ENCODE peak calls at places on chromosomes 11 and 22, in four cellular contexts. I is IMR-90, V is HCT116, D is GM13976. F is an unnamed sample.

GRCh38 chr11:119323532-119324033 is 6.7 kb upstream of the MCAM start:
- DNase-seq in I (peak), V (peak), D (no peak), F (peak)

GRCh38 chr11:34075178-34075820 is 23.8 kb downstream of the CAPRIN1 start:
- DNase-seq in I (peak), V (peak), D (no peak), F (no peak)

GRCh38 chr11:25119416-25119815 is 622.6 kb downstream of the LUZP2 start:
- DNase-seq in I (no peak), V (no peak), D (no peak), F (no peak)

GRCh38 chr22:49736538-49736937 is 91.1 kb downstream of the BRD1 start:
- DNase-seq in I (no peak), V (no peak), D (peak), F (no peak)

GRCh38 chr11:79437981-79438630 is 2.7 kb downstream of the TENM4 start:
- DNase-seq in I (peak), V (no peak), D (peak), F (no peak)

GRCh38 chr11:726278-726915 is 20.4 kb downstream of the EPS8L2 start:
- DNase-seq in I (peak), V (no peak), D (peak), F (no peak)

GRCh38 chr11:101003468-101003867 is 126.1 kb downstream of the PGR start:
- DNase-seq in I (no peak), V (peak), D (no peak), F (no peak)

GRCh38 chr11:60127311-60127811 is 38.9 kb downstream of the MS4A2 start:
- DNase-seq in I (no peak), V (no peak), D (no peak), F (no peak)

GRCh38 chr22:50302564-50302963 is 4.9 kb downstream of the PLXNB2 start:
- DNase-seq in I (no peak), V (no peak), D (no peak), F (no peak)

GRCh38 chr11:73308003-73308962 is at the start of gene ARHGEF17:
- DNase-seq in I (peak), V (peak), D (peak), F (no peak)

GRCh38 chr11:14059491-14059890 is 97.0 kb downstream of the SPON1 start:
- DNase-seq in I (no peak), V (no peak), D (no peak), F (no peak)

GRCh38 chr11:29019960-29020683 is 911.9 kb downstream of the METTL15 start:
- DNase-seq in I (peak), V (peak), D (no peak), F (no peak)

GRCh38 chr11:71488086-71488967 is 35.3 kb downstream of the NADSYN1 start:
- DNase-seq in I (peak), V (no peak), D (peak), F (no peak)

GRCh38 chr11:82521427-82521826 is 212.2 kb downstream of the FAM181B start:
- DNase-seq in I (no peak), V (no peak), D (no peak), F (no peak)

GRCh38 chr22:48376936-48377335 is 1450.7 kb downstream of the BRD1 start:
- DNase-seq in I (no peak), V (no peak), D (no peak), F (no peak)

GRCh38 chr11:133964946-133965632 is 8.3 kb upstream of the IGSF9B start:
- DNase-seq in I (no peak), V (no peak), D (no peak), F (no peak)

GRCh38 chr11:115672999-115673411 is 168.8 kb upstream of the CADM1 start:
- DNase-seq in I (peak), V (no peak), D (no peak), F (no peak)

GRCh38 chr11:74319139-74319538 is 7.7 kb upstream of the P4HA3 start:
- DNase-seq in I (peak), V (no peak), D (no peak), F (no peak)

GRCh38 chr11:57490456-57491248 is 24.9 kb downstream of the SLC43A1 start:
- DNase-seq in I (peak), V (no peak), D (no peak), F (no peak)

GRCh38 chr11:109604506-109604905 is 182.5 kb downstream of the C11orf87 start:
- DNase-seq in I (no peak), V (no peak), D (no peak), F (no peak)

GRCh38 chr22:40345801-40346177 is 511 bp upstream of the ADSL start:
- DNase-seq in I (no peak), V (no peak), D (peak), F (no peak)

GRCh38 chr22:41636467-41636866 is 15.4 kb downstream of the XRCC6 start:
- DNase-seq in I (peak), V (no peak), D (no peak), F (no peak)

GRCh38 chr11:38014405-38014804 is 1416.4 kb upstream of the RAG2 start:
- DNase-seq in I (peak), V (no peak), D (no peak), F (no peak)

GRCh38 chr11:69545976-69546617 is 64.6 kb downstream of the LINC01488 start:
- DNase-seq in I (no peak), V (no peak), D (peak), F (no peak)

GRCh38 chr22:41822289-41823057 is 10.4 kb upstream of the SREBF2 start:
- DNase-seq in I (peak), V (peak), D (peak), F (no peak)

GRCh38 chr22:29272624-29273023 is 4.6 kb downstream of the EWSR1 start:
- DNase-seq in I (no peak), V (no peak), D (no peak), F (no peak)

GRCh38 chr22:26295583-26296126 is 126.4 kb downstream of the SEZ6L start:
- DNase-seq in I (no peak), V (no peak), D (no peak), F (no peak)

GRCh38 chr22:46148885-46149492 is 1.3 kb upstream of the PPARA start:
- DNase-seq in I (no peak), V (no peak), D (no peak), F (no peak)

GRCh38 chr11:1864831-1865665 is 12.2 kb downstream of the LSP1 start:
- DNase-seq in I (no peak), V (no peak), D (no peak), F (no peak)

GRCh38 chr11:102994101-102994500 is 38.6 kb upstream of the MMP13 start:
- DNase-seq in I (peak), V (peak), D (no peak), F (no peak)

GRCh38 chr11:102194983-102195382 is 84.7 kb downstream of the YAP1 start:
- DNase-seq in I (no peak), V (no peak), D (no peak), F (no peak)

GRCh38 chr11:69320756-69321741 is 27.1 kb downstream of the MYEOV start:
- DNase-seq in I (peak), V (no peak), D (no peak), F (no peak)

GRCh38 chr11:47251751-47252150 is 3.1 kb upstream of the ACP2 start:
- DNase-seq in I (no peak), V (no peak), D (no peak), F (no peak)

GRCh38 chr22:48605856-48606255 is 1221.8 kb downstream of the BRD1 start:
- DNase-seq in I (no peak), V (no peak), D (no peak), F (no peak)

GRCh38 chr11:14317659-14318325 is 41.2 kb downstream of the RRAS2 start:
- DNase-seq in I (no peak), V (no peak), D (no peak), F (no peak)

GRCh38 chr11:44286268-44286880 is 23.6 kb downstream of the ALX4 start:
- DNase-seq in I (peak), V (peak), D (peak), F (peak)

GRCh38 chr11:99739464-99740089 is 718.8 kb downstream of the CNTN5 start:
- DNase-seq in I (peak), V (no peak), D (peak), F (no peak)

GRCh38 chr11:78038697-78039313 is 15.7 kb upstream of the KCTD14 start:
- DNase-seq in I (peak), V (no peak), D (no peak), F (no peak)

DNA sequence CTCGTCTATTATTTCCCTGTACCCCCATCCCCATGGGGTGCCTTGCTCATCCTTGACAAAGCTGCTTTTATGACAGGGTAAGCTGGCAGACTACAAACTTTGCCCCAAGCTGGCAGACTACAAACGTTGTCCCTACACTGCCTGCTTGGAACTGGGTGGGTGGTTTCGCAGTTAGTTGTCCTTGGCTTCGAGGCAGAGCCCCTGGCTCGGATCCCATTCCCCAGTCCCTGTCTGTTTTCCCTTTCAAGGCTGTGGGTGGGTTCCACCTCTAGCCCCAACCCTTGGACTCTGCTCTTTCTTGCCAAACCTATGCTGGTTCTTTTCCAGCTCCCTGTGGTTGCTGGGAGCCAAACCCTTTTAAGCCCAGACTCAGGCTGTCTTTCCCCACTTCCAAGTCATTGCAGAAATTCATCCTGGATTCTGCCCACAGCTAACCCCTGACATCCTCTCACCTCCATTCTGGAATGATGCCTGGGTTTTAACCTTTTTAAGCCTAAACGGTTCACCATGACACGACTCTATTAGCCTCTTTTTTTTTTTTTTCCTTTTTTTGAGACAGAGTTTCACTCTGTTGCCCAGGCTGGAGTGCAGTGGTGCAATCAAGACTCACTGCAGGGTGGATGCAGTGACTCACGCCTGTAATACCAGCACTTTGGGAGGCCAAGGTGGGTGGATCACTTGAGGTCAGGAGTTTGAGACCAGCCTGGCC is 9.2 kb upstream of the RBM14 start:
- DNase-seq in I (peak), V (no peak), D (no peak), F (no peak)
- TF ChIP-seq CTCF in I (no peak), V (no peak), D (no peak), F (no peak)

GRCh38 chr22:39207141-39208012 is 37.4 kb downstream of the PDGFB start:
- DNase-seq in I (peak), V (no peak), D (peak), F (no peak)
- TF ChIP-seq CTCF in I (no peak), V (no peak), D (no peak), F (no peak)

DNA sequence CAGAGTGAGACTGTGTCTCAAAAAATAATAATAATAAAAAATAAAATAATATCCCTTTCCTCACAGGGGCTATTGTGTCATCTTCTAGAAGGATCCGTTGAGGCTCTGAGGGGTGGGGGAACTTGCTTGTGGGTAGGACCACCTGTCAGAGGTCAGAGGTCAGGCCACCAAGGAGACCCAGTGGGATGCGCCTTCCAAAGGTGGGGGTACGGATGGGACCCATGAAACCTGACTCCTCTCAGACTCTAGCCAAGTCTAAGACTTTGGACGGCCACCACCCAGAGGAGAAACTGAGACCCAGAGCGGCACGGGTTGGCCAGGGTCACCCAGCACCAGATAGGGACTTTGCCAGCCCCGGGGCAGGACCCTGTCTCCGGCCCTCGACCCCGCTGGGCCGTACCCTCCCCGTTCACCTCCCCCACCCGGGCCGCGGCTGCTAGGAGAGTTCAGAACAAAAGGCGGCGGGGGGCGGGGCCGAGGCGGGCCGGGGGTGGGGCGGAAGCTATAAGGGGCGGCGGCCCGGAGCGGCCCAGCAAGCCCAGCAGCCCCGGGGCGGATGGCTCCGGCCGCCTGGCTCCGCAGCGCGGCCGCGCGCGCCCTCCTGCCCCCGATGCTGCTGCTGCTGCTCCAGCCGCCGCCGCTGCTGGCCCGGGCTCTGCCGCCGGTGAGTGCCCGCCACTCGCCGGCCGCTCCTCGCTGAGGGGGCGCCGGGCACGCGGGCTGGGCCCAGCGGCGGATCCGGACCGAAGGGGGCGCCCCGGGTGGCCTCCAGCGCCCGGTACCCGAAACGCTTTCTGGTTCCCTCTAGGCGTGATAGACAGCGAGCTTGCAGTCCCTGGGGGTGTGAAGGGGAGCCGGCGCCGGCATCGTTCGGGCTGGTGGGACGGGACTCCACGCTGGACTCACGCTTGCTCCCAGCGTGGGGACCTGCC is at the start of gene MMP11:
- DNase-seq in I (no peak), V (no peak), D (peak), F (peak)
- TF ChIP-seq CTCF in I (peak), V (no peak), D (no peak), F (no peak)

DNA sequence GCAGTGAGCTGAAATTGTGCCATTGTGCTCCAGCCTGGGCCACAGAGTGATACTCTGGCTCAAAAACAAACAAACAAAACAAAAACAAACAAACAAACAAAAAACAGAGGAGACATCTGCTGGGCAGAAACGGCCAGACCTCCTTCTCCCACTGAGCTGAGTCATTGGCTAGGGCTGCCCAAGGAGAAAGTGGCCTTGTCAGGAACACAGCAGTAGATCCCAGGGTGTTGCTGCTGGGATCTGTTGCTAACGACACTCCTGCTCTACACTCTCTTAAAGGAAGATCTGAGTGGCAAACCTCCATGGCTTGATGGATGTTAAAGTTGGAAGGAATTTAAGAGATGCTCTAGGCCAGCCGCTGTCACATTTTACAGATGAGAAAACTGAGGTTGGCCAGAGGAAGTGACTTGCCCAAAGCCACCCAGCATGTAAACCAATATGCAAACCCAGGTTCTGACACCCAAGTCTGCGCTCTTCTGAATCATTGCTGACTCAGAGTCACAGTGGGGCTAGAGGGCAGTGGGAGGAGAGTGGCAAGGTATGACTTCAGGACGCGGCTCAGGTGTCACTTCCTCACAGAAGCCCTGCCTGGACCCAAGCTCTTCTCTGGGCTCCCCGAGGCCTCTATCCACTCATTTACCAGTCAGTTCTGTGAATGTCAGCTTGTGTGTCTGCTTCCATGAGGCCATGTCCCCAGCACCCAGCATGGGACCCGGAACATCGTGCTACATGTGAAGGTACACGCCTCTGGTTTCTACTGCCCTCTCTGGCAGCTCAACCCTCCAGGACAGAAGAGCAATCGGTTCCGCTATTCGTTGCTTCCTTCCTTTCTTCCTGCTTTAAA is 11.3 kb upstream of the GDPD5 start:
- DNase-seq in I (peak), V (peak), D (peak), F (peak)
- TF ChIP-seq CTCF in I (no peak), V (no peak), D (no peak), F (no peak)

GRCh38 chr22:19434829-19435580 is 2.7 kb downstream of the MRPL40 start:
- DNase-seq in I (no peak), V (no peak), D (no peak), F (no peak)

GRCh38 chr22:19431641-19432091 is at the start of gene HIRA:
- DNase-seq in I (peak), V (peak), D (peak), F (peak)

GRCh38 chr22:19432092-19432844 is at the start of gene MRPL40:
- DNase-seq in I (peak), V (peak), D (peak), F (peak)

GRCh38 chr22:19429950-19430889 is 1.3 kb downstream of the HIRA start:
- DNase-seq in I (peak), V (no peak), D (peak), F (peak)

DNA sequence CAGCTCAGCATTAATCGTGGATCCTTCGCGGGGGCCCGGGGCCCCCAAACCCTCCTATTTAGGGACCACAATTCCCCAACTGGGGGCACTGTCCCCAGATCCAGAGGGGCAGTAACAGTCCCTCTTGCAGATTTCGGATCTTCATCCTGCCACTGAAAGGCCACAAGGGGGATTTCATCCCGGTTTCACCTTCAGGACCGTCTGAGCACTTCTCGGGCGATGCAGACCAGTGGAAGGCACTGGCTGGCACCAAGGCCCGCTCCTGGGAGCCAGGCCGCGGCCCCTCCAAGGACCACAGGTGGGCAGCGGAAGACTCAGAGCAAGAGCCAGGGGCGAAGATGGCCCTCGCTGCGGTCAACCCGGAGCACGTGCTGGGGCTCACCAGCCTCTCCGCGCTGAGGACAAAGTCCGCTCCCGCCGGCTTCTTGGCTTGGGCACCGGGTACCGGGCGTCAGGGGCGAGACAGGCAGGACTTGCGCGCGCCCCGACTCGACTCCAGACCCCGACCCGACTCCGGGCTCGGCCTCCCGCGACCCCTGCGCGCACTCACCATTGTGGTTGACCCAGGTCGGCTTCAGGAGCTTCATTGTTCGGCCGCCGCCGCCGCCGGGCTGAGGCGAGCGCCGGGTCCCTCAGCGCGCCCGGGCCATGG is 517 bp downstream of the HIRA start:
- DNase-seq in I (peak), V (no peak), D (peak), F (peak)
- TF ChIP-seq CTCF in I (no peak), V (no peak), D (no peak), F (no peak)

DNA sequence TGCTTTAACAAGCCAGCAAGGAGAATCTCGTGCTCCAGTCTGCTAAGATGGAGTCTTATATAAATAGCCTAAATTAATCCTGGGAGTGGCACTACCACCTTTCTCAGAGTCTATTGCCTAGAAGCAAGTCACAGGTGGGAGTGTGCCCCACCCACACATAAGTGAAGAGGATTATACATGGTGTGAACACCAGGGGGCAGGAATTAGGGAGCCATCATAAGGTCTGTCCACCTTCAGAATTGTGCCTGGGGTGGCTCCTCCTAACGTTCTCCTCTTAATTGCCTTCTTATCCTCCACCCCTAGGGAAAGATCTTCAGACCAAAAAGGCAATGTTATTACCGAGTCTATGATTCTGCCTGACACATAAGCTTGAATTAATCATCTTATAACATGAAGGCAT is 276.8 kb upstream of the SESN3 start:
- DNase-seq in I (no peak), V (no peak), D (no peak), F (no peak)
- TF ChIP-seq CTCF in I (no peak), V (no peak), D (no peak), F (no peak)

DNA sequence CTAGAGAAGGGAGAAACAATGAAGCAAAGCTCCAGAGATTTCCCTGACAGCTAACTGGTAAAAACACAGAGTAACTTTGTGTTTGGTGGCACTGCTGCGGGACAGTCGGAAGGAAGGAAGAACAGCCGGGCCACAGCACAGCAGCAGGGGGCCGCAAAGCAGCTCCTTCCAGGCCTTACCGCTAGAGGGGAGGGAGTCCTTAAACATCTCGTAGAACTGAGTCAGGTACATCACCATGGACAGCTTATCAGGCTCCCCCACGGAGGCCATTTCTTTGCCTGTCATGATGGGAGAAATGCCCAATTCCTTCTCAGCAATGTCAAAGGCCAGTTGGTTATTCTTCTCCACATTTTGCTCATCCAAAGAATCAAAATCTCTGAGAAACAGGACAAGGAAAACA is 114.6 kb upstream of the BID start:
- DNase-seq in I (peak), V (no peak), D (no peak), F (no peak)
- TF ChIP-seq CTCF in I (peak), V (no peak), D (no peak), F (no peak)